ENCODE peak calls at places on chromosomes 4 and X, in four cellular contexts. One of them, this sample, is unnamed.

GRCh38 chrX:77938083-77938482 is 27.6 kb downstream of the ATP7A start:
- DNase-seq in K562: no peak
- DNase-seq in HepG2: no peak
- DNase-seq in GM12878: no peak
- DNase-seq in this sample: no peak

GRCh38 chr4:125085-125820 is 952 bp downstream of the ZNF718 start:
- DNase-seq in K562: peak; percentile 46
- DNase-seq in HepG2: no peak
- DNase-seq in GM12878: no peak
- DNase-seq in this sample: no peak

GRCh38 chr4:127249066-127249766 is 383.5 kb upstream of the INTU start:
- DNase-seq in K562: no peak
- DNase-seq in HepG2: no peak
- DNase-seq in GM12878: no peak
- DNase-seq in this sample: no peak

GRCh38 chr4:155618183-155618838 is 48.3 kb upstream of the GUCY1A1 start:
- DNase-seq in K562: no peak
- DNase-seq in HepG2: no peak
- DNase-seq in GM12878: no peak
- DNase-seq in this sample: no peak

GRCh38 chrX:16138108-16138427 is 14.7 kb downstream of the GRPR start:
- DNase-seq in K562: peak; percentile 8
- DNase-seq in HepG2: peak; percentile 1
- DNase-seq in GM12878: peak; percentile 16
- DNase-seq in this sample: peak; percentile 12

GRCh38 chrX:154098551-154098950 is 1.0 kb upstream of the MECP2 start:
- DNase-seq in K562: no peak
- DNase-seq in HepG2: no peak
- DNase-seq in GM12878: no peak
- DNase-seq in this sample: no peak

GRCh38 chr4:1200425-1201035 is 28.1 kb upstream of the SPON2 start:
- DNase-seq in K562: no peak
- DNase-seq in HepG2: no peak
- DNase-seq in GM12878: no peak
- DNase-seq in this sample: no peak

GRCh38 chrX:46941341-46941740 is 29.1 kb downstream of the JADE3 start:
- DNase-seq in K562: no peak
- DNase-seq in HepG2: no peak
- DNase-seq in GM12878: no peak
- DNase-seq in this sample: no peak

GRCh38 chr4:88008624-88009235 is 1.3 kb downstream of the PKD2 start:
- DNase-seq in K562: no peak
- DNase-seq in HepG2: no peak
- DNase-seq in GM12878: no peak
- DNase-seq in this sample: no peak

GRCh38 chr4:2321279-2322196 is 59.6 kb upstream of the MXD4 start:
- DNase-seq in K562: no peak
- DNase-seq in HepG2: no peak
- DNase-seq in GM12878: no peak
- DNase-seq in this sample: no peak

GRCh38 chr4:174120446-174121142 is 162.9 kb downstream of the FBXO8 start:
- DNase-seq in K562: peak; percentile 59
- DNase-seq in HepG2: peak; percentile 62
- DNase-seq in GM12878: no peak
- DNase-seq in this sample: peak; percentile 66

GRCh38 chr4:7226464-7226863 is 34.1 kb downstream of the SORCS2 start:
- DNase-seq in K562: no peak
- DNase-seq in HepG2: no peak
- DNase-seq in GM12878: no peak
- DNase-seq in this sample: no peak

GRCh38 chr4:105837037-105837436 is 58.2 kb upstream of the NPNT start:
- DNase-seq in K562: no peak
- DNase-seq in HepG2: no peak
- DNase-seq in GM12878: no peak
- DNase-seq in this sample: no peak

GRCh38 chr4:168486961-168487820 is 6.9 kb upstream of the DDX60L start:
- DNase-seq in K562: peak; percentile 13
- DNase-seq in HepG2: no peak
- DNase-seq in GM12878: no peak
- DNase-seq in this sample: peak; percentile 96

GRCh38 chr4:155703486-155704227 is 37.0 kb downstream of the GUCY1A1 start:
- DNase-seq in K562: no peak
- DNase-seq in HepG2: no peak
- DNase-seq in GM12878: peak; percentile 21
- DNase-seq in this sample: no peak

GRCh38 chr4:33911951-33912350 is 2332.4 kb downstream of the ARAP2 start:
- DNase-seq in K562: no peak
- DNase-seq in HepG2: no peak
- DNase-seq in GM12878: no peak
- DNase-seq in this sample: no peak

GRCh38 chrX:110755611-110756010 is 40.0 kb downstream of the CHRDL1 start:
- DNase-seq in K562: no peak
- DNase-seq in HepG2: no peak
- DNase-seq in GM12878: no peak
- DNase-seq in this sample: no peak

GRCh38 chrX:101385795-101386541 is at the start of gene BTK:
- DNase-seq in K562: peak; percentile 84
- DNase-seq in HepG2: no peak
- DNase-seq in GM12878: peak; percentile 68
- DNase-seq in this sample: no peak

GRCh38 chr4:184826315-184827266 is 823 bp upstream of the ACSL1 start:
- DNase-seq in K562: peak; percentile 46
- DNase-seq in HepG2: no peak
- DNase-seq in GM12878: no peak
- DNase-seq in this sample: no peak
- TF ChIP-seq SRF in K562: no peak
- TF ChIP-seq SRF in HepG2: no peak
- TF ChIP-seq SRF in GM12878: no peak
- TF ChIP-seq SRF in this sample: no peak

GRCh38 chrX:107076158-107076557 is 42.5 kb downstream of the RBM41 start:
- DNase-seq in K562: no peak
- DNase-seq in HepG2: no peak
- DNase-seq in GM12878: no peak
- DNase-seq in this sample: no peak
- TF ChIP-seq REST in K562: no peak
- TF ChIP-seq REST in HepG2: no peak
- TF ChIP-seq REST in GM12878: no peak
- TF ChIP-seq REST in this sample: no peak

GRCh38 chrX:44669626-44670025 is 127.0 kb upstream of the FUNDC1 start:
- DNase-seq in K562: no peak
- DNase-seq in HepG2: no peak
- DNase-seq in GM12878: no peak
- DNase-seq in this sample: no peak
- TF ChIP-seq SRF in K562: no peak
- TF ChIP-seq SRF in HepG2: no peak
- TF ChIP-seq SRF in GM12878: no peak
- TF ChIP-seq SRF in this sample: no peak

GRCh38 chr4:73329300-73329699 is 70.7 kb upstream of the ANKRD17 start:
- DNase-seq in K562: no peak
- DNase-seq in HepG2: no peak
- DNase-seq in GM12878: no peak
- DNase-seq in this sample: no peak
- TF ChIP-seq REST in K562: no peak
- TF ChIP-seq REST in HepG2: no peak
- TF ChIP-seq REST in GM12878: no peak
- TF ChIP-seq REST in this sample: no peak

DNA sequence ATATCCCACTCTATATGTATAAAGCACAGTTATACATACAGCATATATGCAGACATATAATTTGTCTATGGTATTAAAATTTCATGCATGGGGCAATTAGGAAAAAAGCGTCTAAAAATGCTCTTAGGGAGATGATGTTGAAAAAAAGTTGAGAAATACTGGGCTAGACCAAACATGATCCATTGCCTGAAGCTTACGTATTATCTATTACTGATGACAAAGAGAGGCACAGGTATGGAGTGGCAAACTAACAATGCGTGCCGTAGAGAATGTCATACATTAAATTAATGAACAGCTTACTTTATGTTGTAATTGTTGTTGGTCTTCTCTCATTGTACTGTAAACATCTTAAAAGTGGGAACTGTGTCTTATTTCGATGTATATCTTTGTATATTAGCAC is 13.9 kb downstream of the RHOH start:
- DNase-seq in K562: no peak
- DNase-seq in HepG2: no peak
- DNase-seq in GM12878: no peak
- DNase-seq in this sample: no peak
- TF ChIP-seq SRF in K562: no peak
- TF ChIP-seq SRF in HepG2: no peak
- TF ChIP-seq SRF in GM12878: no peak
- TF ChIP-seq SRF in this sample: no peak

GRCh38 chr4:108536577-108536976 is 83.8 kb upstream of the RPL34 start:
- DNase-seq in K562: no peak
- DNase-seq in HepG2: no peak
- DNase-seq in GM12878: no peak
- DNase-seq in this sample: no peak
- TF ChIP-seq REST in K562: no peak
- TF ChIP-seq REST in HepG2: no peak
- TF ChIP-seq REST in GM12878: no peak
- TF ChIP-seq REST in this sample: no peak

GRCh38 chr4:98930311-98930865 is 1.5 kb upstream of the EIF4E start:
- DNase-seq in K562: no peak
- DNase-seq in HepG2: no peak
- DNase-seq in GM12878: no peak
- DNase-seq in this sample: no peak

GRCh38 chr4:98929341-98930267 is 671 bp upstream of the EIF4E start:
- DNase-seq in K562: peak; percentile 77
- DNase-seq in HepG2: peak; percentile 40
- DNase-seq in GM12878: peak; percentile 78
- DNase-seq in this sample: peak; percentile 94

GRCh38 chr4:98928505-98929340 is at the start of gene EIF4E:
- DNase-seq in K562: peak; percentile 97
- DNase-seq in HepG2: peak; percentile 98
- DNase-seq in GM12878: peak; percentile 96
- DNase-seq in this sample: peak; percentile 99

GRCh38 chr4:98935633-98936032 is 6.7 kb upstream of the EIF4E start:
- DNase-seq in K562: no peak
- DNase-seq in HepG2: peak; percentile 14
- DNase-seq in GM12878: no peak
- DNase-seq in this sample: no peak

GRCh38 chr4:98932539-98932938 is 3.6 kb upstream of the EIF4E start:
- DNase-seq in K562: no peak
- DNase-seq in HepG2: no peak
- DNase-seq in GM12878: no peak
- DNase-seq in this sample: no peak
- TF ChIP-seq SRF in K562: no peak
- TF ChIP-seq SRF in HepG2: no peak
- TF ChIP-seq SRF in GM12878: no peak
- TF ChIP-seq SRF in this sample: no peak

This sample was measured in HCT116.